ENCODE peak calls at places on chromosomes 11 and 22, in five cellular contexts. R is cardiac muscle cell, J is astrocyte, S is sigmoid colon, Y is BJ. T is an unnamed sample.

GRCh38 chr22:46274381-46274780 is 6.6 kb downstream of the TTC38 start:
- DNase-seq in Y (no peak), R (no peak), S (no peak), J (no peak), T (no peak)

GRCh38 chr11:113967361-113967760 is 7.5 kb upstream of the HTR3A start:
- DNase-seq in R (no peak), Y (no peak), J (no peak), S (no peak), T (no peak)

GRCh38 chr11:68584097-68584496 is 100.2 kb upstream of the GAL start:
- DNase-seq in Y (no peak), R (peak), J (no peak), S (no peak), T (no peak)

GRCh38 chr11:88330826-88331428 is 6.6 kb downstream of the CTSC start:
- DNase-seq in Y (no peak), S (no peak), J (no peak), R (no peak), T (no peak)

GRCh38 chr11:62444271-62444833 is 25.5 kb downstream of the SCGB1A1 start:
- DNase-seq in S (peak), Y (no peak), J (peak), R (peak), T (no peak)

GRCh38 chr22:45585946-45586540 is 83.4 kb downstream of the FBLN1 start:
- DNase-seq in J (no peak), Y (no peak), S (no peak), R (no peak), T (no peak)

GRCh38 chr11:74696932-74697687 is 34.1 kb downstream of the CHRDL2 start:
- DNase-seq in Y (peak), S (peak), R (peak), J (peak), T (peak)

GRCh38 chr22:46572911-46573780 is 35.7 kb upstream of the CELSR1 start:
- DNase-seq in J (no peak), Y (no peak), S (peak), R (no peak), T (no peak)

GRCh38 chr11:61477126-61477525 is 31.4 kb upstream of the LRRC10B start:
- DNase-seq in Y (no peak), J (no peak), S (no peak), R (no peak), T (no peak)

GRCh38 chr22:30774566-30774965 is 79.9 kb downstream of the OSBP2 start:
- DNase-seq in R (no peak), J (no peak), Y (no peak), S (no peak), T (no peak)

GRCh38 chr11:10973416-10973815 is 115.6 kb upstream of the ZBED5 start:
- DNase-seq in J (no peak), R (no peak), Y (no peak), S (no peak), T (no peak)

GRCh38 chr11:19460718-19461405 is 220.1 kb upstream of the E2F8 start:
- DNase-seq in Y (no peak), J (no peak), S (no peak), R (peak), T (no peak)

GRCh38 chr11:12552677-12553076 is 121.5 kb upstream of the TEAD1 start:
- DNase-seq in R (peak), Y (peak), J (peak), S (peak), T (peak)

GRCh38 chr11:76152741-76153608 is 53.3 kb downstream of the WNT11 start:
- DNase-seq in R (no peak), J (no peak), Y (no peak), S (peak), T (no peak)

GRCh38 chr11:47408598-47409439 is 429 bp downstream of the SLC39A13 start:
- DNase-seq in R (peak), J (peak), Y (no peak), S (peak), T (peak)

GRCh38 chr11:40130427-40130826 is 1329.0 kb downstream of the LRRC4C start:
- DNase-seq in R (no peak), S (no peak), Y (no peak), J (no peak), T (no peak)

GRCh38 chr11:110287537-110287936 is 8.9 kb downstream of the RDX start:
- DNase-seq in S (no peak), Y (no peak), J (no peak), R (no peak), T (no peak)

GRCh38 chr11:7576671-7577225 is 62.9 kb downstream of the PPFIBP2 start:
- DNase-seq in J (peak), Y (no peak), S (peak), R (peak), T (peak)

GRCh38 chr11:96147186-96147585 is 195.8 kb downstream of the MAML2 start:
- DNase-seq in Y (no peak), S (no peak), J (no peak), R (no peak), T (no peak)

GRCh38 chr11:134837887-134838232 is 425.8 kb upstream of the B3GAT1 start:
- DNase-seq in R (no peak), S (peak), J (no peak), Y (no peak), T (no peak)

GRCh38 chr11:2084721-2085120 is 54.5 kb downstream of the IGF2 start:
- DNase-seq in Y (no peak), J (no peak), S (peak), R (no peak), T (no peak)

GRCh38 chr11:65064847-65065240 is 6.5 kb upstream of the NAALADL1 start:
- DNase-seq in J (no peak), R (no peak), S (no peak), Y (no peak), T (no peak)
- TF ChIP-seq CTCF in J (no peak), R (no peak), S (no peak), Y (no peak), T (no peak)

DNA sequence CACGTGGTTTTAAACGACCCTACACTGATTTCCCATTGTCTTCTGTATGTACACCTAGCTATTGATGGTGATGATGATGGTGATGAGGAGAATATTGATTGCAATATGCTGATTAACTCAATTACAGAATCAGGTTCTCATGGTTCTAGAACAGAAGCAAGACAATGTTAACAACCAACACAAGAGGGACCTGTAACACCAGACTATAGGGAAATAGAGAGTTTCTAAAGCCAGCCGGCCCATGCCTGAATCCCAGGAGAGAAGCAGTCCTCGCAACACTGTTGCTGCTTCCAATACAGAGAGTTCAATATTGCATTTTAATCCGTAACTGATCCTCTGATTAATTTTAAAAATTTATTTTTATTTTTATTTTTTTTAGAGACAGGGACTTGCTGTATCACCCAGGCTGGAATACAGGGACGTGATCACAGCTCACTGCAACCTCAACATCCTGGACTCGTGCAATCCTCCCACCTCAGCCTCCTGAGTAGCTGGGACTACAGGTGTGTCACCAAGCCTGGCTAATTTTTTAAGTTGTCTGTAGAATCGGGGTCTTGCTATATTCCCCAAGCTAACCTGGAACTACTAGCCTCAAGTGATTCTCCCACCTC is 22.2 kb upstream of the UBASH3B start:
- DNase-seq in Y (no peak), R (peak), S (peak), J (peak), T (no peak)
- TF ChIP-seq CTCF in Y (peak), R (peak), S (peak), J (peak), T (peak)

GRCh38 chr11:1011320-1011698 is 25.2 kb downstream of the MUC6 start:
- DNase-seq in J (no peak), S (no peak), R (no peak), Y (no peak), T (no peak)
- TF ChIP-seq CTCF in J (no peak), S (no peak), R (no peak), Y (no peak), T (no peak)

DNA sequence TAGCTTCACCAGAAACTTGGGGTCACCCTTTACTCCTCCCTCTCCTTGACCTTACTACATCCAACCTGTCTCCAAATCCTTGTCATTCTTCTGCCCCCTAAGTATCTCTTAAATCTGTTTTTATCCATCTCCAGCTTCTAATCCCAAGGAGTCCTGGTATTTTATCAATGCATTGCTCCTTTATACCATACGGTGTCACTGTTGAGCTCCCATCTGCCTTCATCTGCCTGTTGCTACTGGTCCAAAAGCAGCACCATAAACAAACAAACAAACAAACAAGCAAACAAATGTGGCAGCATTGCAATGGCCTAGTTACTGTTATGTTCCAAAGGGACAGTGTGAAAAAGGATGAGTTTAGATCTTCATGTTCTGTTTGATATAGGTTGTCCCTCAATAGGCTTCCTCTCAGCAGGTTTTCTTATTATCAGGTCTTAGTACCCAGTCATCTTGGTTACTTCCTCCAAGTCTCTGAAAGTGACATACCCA is 34.2 kb downstream of the DNHD1 start:
- DNase-seq in R (peak), S (no peak), J (peak), Y (no peak), T (peak)
- TF ChIP-seq CTCF in R (peak), S (peak), J (peak), Y (peak), T (peak)

DNA sequence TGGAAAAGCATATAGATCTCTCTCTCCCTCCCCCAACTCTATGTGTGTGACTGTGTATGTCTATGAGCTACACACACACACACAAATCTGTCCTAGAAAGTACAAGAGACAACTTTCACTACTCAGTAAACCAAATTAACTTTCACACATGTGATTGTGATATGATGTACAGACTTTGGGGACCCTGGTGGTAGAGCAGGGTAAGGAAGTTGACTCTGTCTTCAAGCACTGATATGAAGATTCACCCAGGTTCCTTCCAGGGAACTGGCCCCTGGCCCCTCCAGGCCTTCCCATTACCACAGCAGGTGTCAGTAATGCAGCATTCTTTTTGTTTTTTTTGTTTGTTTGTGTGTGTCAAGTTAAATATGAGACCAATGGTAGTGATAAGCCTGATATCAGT is 66.1 kb upstream of the PTH start:
- DNase-seq in Y (no peak), S (no peak), J (no peak), R (no peak), T (no peak)
- TF ChIP-seq CTCF in Y (no peak), S (no peak), J (no peak), R (no peak), T (no peak)

DNA sequence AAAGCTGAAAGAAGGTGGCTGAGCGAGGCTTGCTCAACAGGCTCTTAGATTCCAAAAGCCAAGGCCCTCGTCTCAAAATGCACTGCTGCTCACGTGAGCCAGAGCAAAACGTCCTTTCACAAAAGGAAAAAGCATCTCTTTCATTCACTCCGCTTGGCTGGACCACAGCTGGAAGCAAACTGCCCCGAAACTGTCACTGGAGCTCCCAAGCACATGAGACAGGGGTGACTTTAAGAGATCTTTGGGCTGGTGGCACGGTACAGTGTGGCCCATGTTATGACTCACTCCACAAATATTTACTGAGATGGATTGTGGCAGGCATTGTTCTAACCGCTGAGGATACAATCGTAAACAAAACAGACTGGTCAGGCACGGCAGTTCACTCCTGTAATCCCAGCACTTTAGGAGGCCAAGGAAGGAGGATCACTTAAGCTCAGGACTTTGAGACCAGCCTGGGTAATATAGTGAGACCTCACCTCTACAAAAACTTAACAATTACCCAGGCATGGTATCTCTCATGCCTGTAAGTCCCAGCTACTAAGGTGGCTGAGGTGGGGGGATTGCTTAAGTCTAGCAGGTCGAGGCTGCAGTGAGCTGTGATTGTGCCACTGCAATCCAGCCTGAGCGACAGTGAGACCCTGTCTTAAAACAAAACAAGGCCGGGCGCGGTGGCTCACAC is 3.6 kb downstream of the PLA2G6 start:
- DNase-seq in S (peak), J (peak), R (peak), Y (peak), T (peak)
- TF ChIP-seq CTCF in S (no peak), J (no peak), R (no peak), Y (no peak), T (no peak)

GRCh38 chr22:23984430-23984829 is 4.5 kb downstream of the GSTT2 start:
- DNase-seq in S (no peak), Y (no peak), R (peak), J (no peak), T (no peak)
- TF ChIP-seq CTCF in S (peak), Y (no peak), R (peak), J (no peak), T (peak)

DNA sequence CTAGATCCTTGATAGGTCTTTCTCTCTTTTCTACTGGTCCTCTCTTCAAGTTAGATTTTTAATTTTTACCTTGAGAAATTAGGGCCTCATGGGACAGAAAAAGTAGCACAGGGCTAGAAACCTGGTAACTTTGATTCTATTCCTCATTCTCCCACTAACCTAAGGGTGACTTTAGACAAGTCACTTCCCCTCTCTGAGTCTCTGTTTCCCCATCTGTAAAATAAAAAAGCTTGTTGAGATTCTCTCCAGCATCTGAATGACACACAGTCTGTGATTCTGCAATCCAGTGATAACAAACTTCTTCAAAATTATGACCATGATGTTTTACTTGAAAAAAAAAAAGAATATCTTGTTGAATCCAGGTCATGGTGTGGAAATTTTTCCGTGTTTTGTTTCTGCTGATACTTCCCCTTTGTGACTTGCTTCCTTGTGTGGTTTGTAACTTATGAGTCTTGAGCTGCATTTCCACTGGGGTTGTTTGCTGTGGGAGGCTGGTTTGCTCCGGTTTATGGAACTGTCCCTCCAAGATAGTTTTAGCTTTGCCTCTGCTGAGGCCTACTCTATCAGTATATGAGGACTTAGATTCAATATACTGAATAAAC is 9.8 kb upstream of the MPEG1 start:
- DNase-seq in J (no peak), Y (no peak), S (no peak), R (no peak), T (no peak)
- TF ChIP-seq CTCF in J (no peak), Y (no peak), S (no peak), R (no peak), T (no peak)

GRCh38 chr11:66744485-66745355 is 15.7 kb upstream of the SPTBN2 start:
- DNase-seq in S (peak), R (peak), Y (peak), J (peak), T (no peak)
- TF ChIP-seq CTCF in S (no peak), R (no peak), Y (no peak), J (no peak), T (no peak)

GRCh38 chr11:118260353-118260752 is 3.7 kb downstream of the MPZL2 start:
- DNase-seq in R (no peak), S (no peak), Y (no peak), J (no peak), T (no peak)

GRCh38 chr11:118263694-118264567 is at the start of gene MPZL2:
- DNase-seq in R (no peak), Y (no peak), S (no peak), J (no peak), T (no peak)

GRCh38 chr11:118263109-118263508 is 988 bp downstream of the MPZL2 start:
- DNase-seq in S (no peak), J (no peak), Y (no peak), R (no peak), T (no peak)

GRCh38 chr11:118259138-118259537 is 5.0 kb downstream of the MPZL2 start:
- DNase-seq in Y (no peak), J (no peak), S (no peak), R (no peak), T (no peak)

DNA sequence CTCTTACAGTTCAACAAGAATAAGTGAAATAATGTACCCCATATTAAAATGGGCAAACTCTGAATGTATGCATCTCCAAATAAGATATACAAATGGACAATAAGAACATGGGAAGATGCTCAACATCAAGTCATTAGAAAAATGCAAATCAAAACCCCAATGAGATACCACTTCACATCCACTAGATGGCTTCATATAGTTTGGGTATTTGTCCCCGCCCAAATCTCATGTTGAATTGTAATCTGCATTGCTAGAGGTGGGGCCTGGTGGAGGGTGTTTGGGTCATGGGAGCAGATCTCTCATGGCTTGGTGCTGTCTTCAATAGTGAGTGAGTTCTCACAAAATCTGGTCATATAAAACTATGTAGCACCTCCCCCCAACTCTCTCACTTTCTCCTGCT is 5.7 kb downstream of the MPZL2 start:
- DNase-seq in R (no peak), S (no peak), J (no peak), Y (no peak), T (no peak)
- TF ChIP-seq CTCF in R (peak), S (no peak), J (no peak), Y (no peak), T (no peak)